ENCODE peak calls at places on chromosomes 3 and 15, in ten cellular contexts. One of them, this sample, is unnamed.

GRCh38 chr15:52115598-52116427 is 3.2 kb upstream of the BCL2L10 start:
- DNase-seq in lower lobe of right lung: no peak
- DNase-seq in B cell: no peak
- DNase-seq in fibroblast of the aortic adventitia: no peak
- DNase-seq in heart right ventricle: no peak
- DNase-seq in CD4-positive, alpha-beta T cell: no peak
- DNase-seq in fibroblast of mammary gland: no peak
- DNase-seq in Peyer's patch: no peak
- DNase-seq in right atrium auricular region: no peak
- DNase-seq in cardiac fibroblast: no peak
- DNase-seq in this sample: no peak

GRCh38 chr3:194300392-194300758 is 50.8 kb downstream of the CPN2 start:
- DNase-seq in heart right ventricle: peak; percentile 87
- DNase-seq in CD4-positive, alpha-beta T cell: no peak
- DNase-seq in B cell: no peak
- DNase-seq in fibroblast of the aortic adventitia: peak; percentile 91
- DNase-seq in lower lobe of right lung: peak; percentile 62
- DNase-seq in fibroblast of mammary gland: peak; percentile 80
- DNase-seq in Peyer's patch: no peak
- DNase-seq in right atrium auricular region: peak; percentile 90
- DNase-seq in cardiac fibroblast: peak; percentile 87
- DNase-seq in this sample: no peak

GRCh38 chr3:110459021-110459420 is 612.6 kb upstream of the NECTIN3 start:
- DNase-seq in fibroblast of the aortic adventitia: peak; percentile 5
- DNase-seq in right atrium auricular region: no peak
- DNase-seq in Peyer's patch: no peak
- DNase-seq in cardiac fibroblast: peak; percentile 42
- DNase-seq in lower lobe of right lung: no peak
- DNase-seq in CD4-positive, alpha-beta T cell: no peak
- DNase-seq in heart right ventricle: no peak
- DNase-seq in B cell: no peak
- DNase-seq in fibroblast of mammary gland: peak; percentile 14
- DNase-seq in this sample: no peak

GRCh38 chr3:194874783-194875182 is 189.1 kb downstream of the FAM43A start:
- DNase-seq in B cell: no peak
- DNase-seq in fibroblast of mammary gland: no peak
- DNase-seq in right atrium auricular region: peak; percentile 34
- DNase-seq in CD4-positive, alpha-beta T cell: no peak
- DNase-seq in Peyer's patch: no peak
- DNase-seq in fibroblast of the aortic adventitia: no peak
- DNase-seq in cardiac fibroblast: no peak
- DNase-seq in lower lobe of right lung: no peak
- DNase-seq in heart right ventricle: no peak
- DNase-seq in this sample: peak; percentile 67

GRCh38 chr15:39362832-39363561 is 217.9 kb upstream of the THBS1 start:
- DNase-seq in right atrium auricular region: no peak
- DNase-seq in cardiac fibroblast: peak; percentile 87
- DNase-seq in lower lobe of right lung: no peak
- DNase-seq in CD4-positive, alpha-beta T cell: no peak
- DNase-seq in Peyer's patch: no peak
- DNase-seq in fibroblast of the aortic adventitia: peak; percentile 26
- DNase-seq in fibroblast of mammary gland: peak; percentile 89
- DNase-seq in heart right ventricle: no peak
- DNase-seq in B cell: no peak
- DNase-seq in this sample: peak; percentile 88

GRCh38 chr15:37865687-37866086 is 68.8 kb upstream of the TMCO5A start:
- DNase-seq in lower lobe of right lung: no peak
- DNase-seq in B cell: no peak
- DNase-seq in Peyer's patch: no peak
- DNase-seq in CD4-positive, alpha-beta T cell: no peak
- DNase-seq in fibroblast of the aortic adventitia: no peak
- DNase-seq in fibroblast of mammary gland: no peak
- DNase-seq in heart right ventricle: no peak
- DNase-seq in right atrium auricular region: no peak
- DNase-seq in cardiac fibroblast: no peak
- DNase-seq in this sample: no peak

GRCh38 chr3:165336786-165337185 is 140.6 kb upstream of the SLITRK3 start:
- DNase-seq in B cell: no peak
- DNase-seq in lower lobe of right lung: no peak
- DNase-seq in right atrium auricular region: no peak
- DNase-seq in CD4-positive, alpha-beta T cell: no peak
- DNase-seq in heart right ventricle: no peak
- DNase-seq in cardiac fibroblast: peak; percentile 3
- DNase-seq in Peyer's patch: no peak
- DNase-seq in fibroblast of mammary gland: peak; percentile 2
- DNase-seq in fibroblast of the aortic adventitia: no peak
- DNase-seq in this sample: no peak

GRCh38 chr3:185716436-185717090 is 108.3 kb downstream of the IGF2BP2 start:
- DNase-seq in right atrium auricular region: no peak
- DNase-seq in fibroblast of the aortic adventitia: no peak
- DNase-seq in lower lobe of right lung: no peak
- DNase-seq in Peyer's patch: no peak
- DNase-seq in CD4-positive, alpha-beta T cell: no peak
- DNase-seq in fibroblast of mammary gland: no peak
- DNase-seq in cardiac fibroblast: no peak
- DNase-seq in B cell: no peak
- DNase-seq in heart right ventricle: no peak
- DNase-seq in this sample: no peak

GRCh38 chr3:54965746-54966145 is 37.9 kb upstream of the LRTM1 start:
- DNase-seq in Peyer's patch: no peak
- DNase-seq in CD4-positive, alpha-beta T cell: no peak
- DNase-seq in B cell: no peak
- DNase-seq in lower lobe of right lung: no peak
- DNase-seq in right atrium auricular region: no peak
- DNase-seq in fibroblast of the aortic adventitia: peak; percentile 84
- DNase-seq in heart right ventricle: no peak
- DNase-seq in cardiac fibroblast: peak; percentile 30
- DNase-seq in fibroblast of mammary gland: peak; percentile 86
- DNase-seq in this sample: no peak

GRCh38 chr3:44680921-44681455 is 31.5 kb upstream of the ZNF502 start:
- DNase-seq in right atrium auricular region: no peak
- DNase-seq in heart right ventricle: no peak
- DNase-seq in lower lobe of right lung: no peak
- DNase-seq in fibroblast of the aortic adventitia: no peak
- DNase-seq in Peyer's patch: no peak
- DNase-seq in fibroblast of mammary gland: no peak
- DNase-seq in B cell: no peak
- DNase-seq in CD4-positive, alpha-beta T cell: no peak
- DNase-seq in cardiac fibroblast: no peak
- DNase-seq in this sample: no peak

GRCh38 chr3:25940935-25941334 is 151.0 kb downstream of the OXSM start:
- DNase-seq in CD4-positive, alpha-beta T cell: no peak
- DNase-seq in lower lobe of right lung: no peak
- DNase-seq in heart right ventricle: no peak
- DNase-seq in fibroblast of mammary gland: no peak
- DNase-seq in cardiac fibroblast: no peak
- DNase-seq in B cell: no peak
- DNase-seq in fibroblast of the aortic adventitia: no peak
- DNase-seq in right atrium auricular region: no peak
- DNase-seq in Peyer's patch: no peak
- DNase-seq in this sample: no peak

GRCh38 chr15:71532994-71533393 is 277.4 kb upstream of the NR2E3 start:
- DNase-seq in B cell: no peak
- DNase-seq in fibroblast of the aortic adventitia: peak; percentile 49
- DNase-seq in cardiac fibroblast: peak; percentile 27
- DNase-seq in right atrium auricular region: no peak
- DNase-seq in lower lobe of right lung: no peak
- DNase-seq in heart right ventricle: no peak
- DNase-seq in CD4-positive, alpha-beta T cell: no peak
- DNase-seq in Peyer's patch: no peak
- DNase-seq in fibroblast of mammary gland: peak; percentile 59
- DNase-seq in this sample: no peak

GRCh38 chr15:63291507-63291906 is 14.1 kb downstream of the APH1B start:
- DNase-seq in CD4-positive, alpha-beta T cell: no peak
- DNase-seq in fibroblast of the aortic adventitia: peak; percentile 87
- DNase-seq in fibroblast of mammary gland: peak; percentile 84
- DNase-seq in right atrium auricular region: no peak
- DNase-seq in cardiac fibroblast: peak; percentile 81
- DNase-seq in B cell: no peak
- DNase-seq in Peyer's patch: no peak
- DNase-seq in heart right ventricle: no peak
- DNase-seq in lower lobe of right lung: no peak
- DNase-seq in this sample: no peak

GRCh38 chr3:10527295-10528016 is 22.1 kb upstream of the ATP2B2 start:
- DNase-seq in CD4-positive, alpha-beta T cell: no peak
- DNase-seq in heart right ventricle: no peak
- DNase-seq in Peyer's patch: no peak
- DNase-seq in lower lobe of right lung: no peak
- DNase-seq in fibroblast of the aortic adventitia: no peak
- DNase-seq in fibroblast of mammary gland: no peak
- DNase-seq in cardiac fibroblast: no peak
- DNase-seq in right atrium auricular region: peak; percentile 51
- DNase-seq in B cell: no peak
- DNase-seq in this sample: peak; percentile 75

GRCh38 chr15:93037341-93038063 is 51.5 kb downstream of the RGMA start:
- DNase-seq in B cell: no peak
- DNase-seq in lower lobe of right lung: peak; percentile 78
- DNase-seq in heart right ventricle: peak; percentile 67
- DNase-seq in fibroblast of mammary gland: peak; percentile 71
- DNase-seq in CD4-positive, alpha-beta T cell: no peak
- DNase-seq in Peyer's patch: peak; percentile 48
- DNase-seq in cardiac fibroblast: peak; percentile 64
- DNase-seq in right atrium auricular region: peak; percentile 74
- DNase-seq in fibroblast of the aortic adventitia: peak; percentile 68
- DNase-seq in this sample: no peak
- TF ChIP-seq CTCF in B cell: no peak
- TF ChIP-seq CTCF in lower lobe of right lung: no peak
- TF ChIP-seq CTCF in heart right ventricle: peak; percentile 39
- TF ChIP-seq CTCF in fibroblast of mammary gland: peak; percentile 24
- TF ChIP-seq CTCF in CD4-positive, alpha-beta T cell: no peak
- TF ChIP-seq CTCF in Peyer's patch: no peak
- TF ChIP-seq CTCF in cardiac fibroblast: peak; percentile 18
- TF ChIP-seq CTCF in right atrium auricular region: peak; percentile 34
- TF ChIP-seq CTCF in fibroblast of the aortic adventitia: peak; percentile 52
- TF ChIP-seq CTCF in this sample: peak; percentile 41

DNA sequence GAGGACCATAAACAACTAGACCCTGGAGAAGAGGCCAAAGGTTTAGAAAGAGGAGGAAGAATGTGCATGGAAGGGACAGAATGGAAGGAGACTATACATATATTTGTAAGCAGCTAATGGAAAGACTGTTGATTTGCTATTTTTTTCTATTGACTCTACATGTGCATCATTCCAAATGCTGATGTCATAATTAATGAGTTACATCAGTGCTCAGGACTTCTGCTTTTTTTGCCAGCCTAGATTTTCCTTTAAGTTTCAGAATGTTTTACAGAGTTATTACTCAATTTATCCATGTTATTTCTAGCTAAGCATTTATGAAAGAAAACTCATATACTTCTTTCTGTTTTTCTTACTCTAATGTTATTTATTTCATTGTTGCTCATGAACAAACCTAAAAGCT is 62.6 kb upstream of the VGLL3 start:
- DNase-seq in B cell: no peak
- DNase-seq in right atrium auricular region: no peak
- DNase-seq in heart right ventricle: no peak
- DNase-seq in fibroblast of mammary gland: peak; percentile 21
- DNase-seq in cardiac fibroblast: no peak
- DNase-seq in CD4-positive, alpha-beta T cell: no peak
- DNase-seq in fibroblast of the aortic adventitia: no peak
- DNase-seq in Peyer's patch: no peak
- DNase-seq in lower lobe of right lung: no peak
- DNase-seq in this sample: no peak
- TF ChIP-seq CTCF in B cell: no peak
- TF ChIP-seq CTCF in right atrium auricular region: no peak
- TF ChIP-seq CTCF in heart right ventricle: no peak
- TF ChIP-seq CTCF in fibroblast of mammary gland: no peak
- TF ChIP-seq CTCF in cardiac fibroblast: no peak
- TF ChIP-seq CTCF in CD4-positive, alpha-beta T cell: no peak
- TF ChIP-seq CTCF in fibroblast of the aortic adventitia: no peak
- TF ChIP-seq CTCF in Peyer's patch: no peak
- TF ChIP-seq CTCF in lower lobe of right lung: no peak
- TF ChIP-seq CTCF in this sample: no peak

DNA sequence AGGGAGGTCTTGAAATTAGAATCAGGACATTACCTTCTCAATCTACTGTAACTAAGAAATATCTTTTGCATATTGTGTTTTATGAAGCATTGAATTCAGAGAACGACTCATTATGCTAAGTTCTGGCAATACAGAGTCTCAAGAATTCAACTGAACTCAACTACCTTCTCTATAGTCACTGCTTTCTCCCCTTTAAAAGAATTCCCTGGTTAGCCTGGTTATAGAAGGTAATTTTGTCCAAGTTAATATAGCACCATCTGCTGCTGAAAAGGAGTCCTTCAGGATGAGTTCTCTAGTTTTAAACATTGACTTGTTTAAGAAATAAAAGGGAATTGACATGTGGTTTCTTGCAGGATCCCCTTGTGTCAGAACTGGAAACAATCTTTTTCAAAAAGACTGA is 60.2 kb downstream of the IL16 start:
- DNase-seq in fibroblast of mammary gland: peak; percentile 77
- DNase-seq in CD4-positive, alpha-beta T cell: no peak
- DNase-seq in right atrium auricular region: no peak
- DNase-seq in B cell: no peak
- DNase-seq in fibroblast of the aortic adventitia: peak; percentile 81
- DNase-seq in cardiac fibroblast: peak; percentile 77
- DNase-seq in lower lobe of right lung: no peak
- DNase-seq in Peyer's patch: no peak
- DNase-seq in heart right ventricle: no peak
- DNase-seq in this sample: no peak
- TF ChIP-seq CTCF in fibroblast of mammary gland: peak; percentile 64
- TF ChIP-seq CTCF in CD4-positive, alpha-beta T cell: no peak
- TF ChIP-seq CTCF in right atrium auricular region: peak; percentile 67
- TF ChIP-seq CTCF in B cell: no peak
- TF ChIP-seq CTCF in fibroblast of the aortic adventitia: peak; percentile 64
- TF ChIP-seq CTCF in cardiac fibroblast: peak; percentile 58
- TF ChIP-seq CTCF in lower lobe of right lung: peak; percentile 41
- TF ChIP-seq CTCF in Peyer's patch: peak; percentile 25
- TF ChIP-seq CTCF in heart right ventricle: peak; percentile 65
- TF ChIP-seq CTCF in this sample: peak; percentile 60

GRCh38 chr15:66705277-66705927 is 3.4 kb downstream of the SMAD6 start:
- DNase-seq in fibroblast of mammary gland: no peak
- DNase-seq in cardiac fibroblast: no peak
- DNase-seq in right atrium auricular region: no peak
- DNase-seq in heart right ventricle: no peak
- DNase-seq in B cell: no peak
- DNase-seq in CD4-positive, alpha-beta T cell: no peak
- DNase-seq in fibroblast of the aortic adventitia: no peak
- DNase-seq in Peyer's patch: no peak
- DNase-seq in lower lobe of right lung: no peak
- DNase-seq in this sample: no peak

GRCh38 chr15:66706840-66707239 is 4.8 kb downstream of the SMAD6 start:
- DNase-seq in fibroblast of the aortic adventitia: no peak
- DNase-seq in B cell: no peak
- DNase-seq in heart right ventricle: no peak
- DNase-seq in right atrium auricular region: no peak
- DNase-seq in CD4-positive, alpha-beta T cell: no peak
- DNase-seq in Peyer's patch: no peak
- DNase-seq in lower lobe of right lung: no peak
- DNase-seq in cardiac fibroblast: no peak
- DNase-seq in fibroblast of mammary gland: no peak
- DNase-seq in this sample: no peak

GRCh38 chr15:66707310-66708160 is 5.5 kb downstream of the SMAD6 start:
- DNase-seq in heart right ventricle: no peak
- DNase-seq in B cell: no peak
- DNase-seq in CD4-positive, alpha-beta T cell: no peak
- DNase-seq in Peyer's patch: peak; percentile 66
- DNase-seq in fibroblast of the aortic adventitia: peak; percentile 81
- DNase-seq in right atrium auricular region: no peak
- DNase-seq in fibroblast of mammary gland: peak; percentile 17
- DNase-seq in lower lobe of right lung: no peak
- DNase-seq in cardiac fibroblast: peak; percentile 79
- DNase-seq in this sample: no peak

GRCh38 chr15:66704783-66705113 is 2.7 kb downstream of the SMAD6 start:
- DNase-seq in CD4-positive, alpha-beta T cell: no peak
- DNase-seq in fibroblast of mammary gland: no peak
- DNase-seq in B cell: no peak
- DNase-seq in fibroblast of the aortic adventitia: no peak
- DNase-seq in right atrium auricular region: no peak
- DNase-seq in cardiac fibroblast: no peak
- DNase-seq in Peyer's patch: peak; percentile 59
- DNase-seq in heart right ventricle: no peak
- DNase-seq in lower lobe of right lung: no peak
- DNase-seq in this sample: no peak

GRCh38 chr15:66706225-66706732 is 4.2 kb downstream of the SMAD6 start:
- DNase-seq in cardiac fibroblast: peak; percentile 78
- DNase-seq in lower lobe of right lung: no peak
- DNase-seq in CD4-positive, alpha-beta T cell: no peak
- DNase-seq in B cell: no peak
- DNase-seq in heart right ventricle: no peak
- DNase-seq in fibroblast of the aortic adventitia: peak; percentile 65
- DNase-seq in Peyer's patch: peak; percentile 72
- DNase-seq in fibroblast of mammary gland: no peak
- DNase-seq in right atrium auricular region: no peak
- DNase-seq in this sample: no peak
- TF ChIP-seq CTCF in cardiac fibroblast: peak; percentile 35
- TF ChIP-seq CTCF in lower lobe of right lung: peak; percentile 54
- TF ChIP-seq CTCF in CD4-positive, alpha-beta T cell: no peak
- TF ChIP-seq CTCF in B cell: no peak
- TF ChIP-seq CTCF in heart right ventricle: peak; percentile 41
- TF ChIP-seq CTCF in fibroblast of the aortic adventitia: peak; percentile 71
- TF ChIP-seq CTCF in Peyer's patch: peak; percentile 65
- TF ChIP-seq CTCF in fibroblast of mammary gland: peak; percentile 34
- TF ChIP-seq CTCF in right atrium auricular region: peak; percentile 55
- TF ChIP-seq CTCF in this sample: peak; percentile 42